ENCODE peak calls at places on chromosomes 7 and 10, in six cellular contexts. M, W, F, L, Q and O are unnamed samples.
A peak's percentile ranks its signal among the peaks of the same experiment; 100 is the strongest.

GRCh38 chr10:5551531-5552375 is 27.0 kb downstream of the CALML3 start:
- DNase-seq in Q (peak; percentile 81), F (peak; percentile 77), W (no peak), M (peak; percentile 14), L (no peak), O (no peak)

GRCh38 chr7:471191-471865 is 48.3 kb downstream of the PDGFA start:
- DNase-seq in Q (no peak), F (peak; percentile 49), W (no peak), L (no peak), M (peak; percentile 18), O (no peak)

GRCh38 chr7:40583653-40584424 is 449.0 kb downstream of the SUGCT start:
- DNase-seq in F (no peak), M (no peak), Q (no peak), W (peak; percentile 27), L (no peak), O (peak; percentile 61)

GRCh38 chr7:139572704-139573395 is 49.4 kb downstream of the CLEC2L start:
- DNase-seq in W (no peak), F (no peak), M (no peak), Q (no peak), L (no peak), O (no peak)

GRCh38 chr7:44073664-44074348 is 8.4 kb upstream of the PGAM2 start:
- DNase-seq in Q (peak; percentile 37), F (peak; percentile 92), L (peak; percentile 89), W (peak; percentile 77), M (peak; percentile 81), O (peak; percentile 67)

GRCh38 chr7:1209097-1209496 is 23.6 kb upstream of the UNCX start:
- DNase-seq in W (no peak), M (no peak), L (no peak), F (no peak), Q (no peak), O (no peak)

GRCh38 chr7:22564511-22565045 is 64.6 kb upstream of the STEAP1B start:
- DNase-seq in Q (no peak), W (peak; percentile 59), L (peak; percentile 93), F (no peak), M (peak; percentile 53), O (peak; percentile 85)

GRCh38 chr10:34567854-34568253 is 247.2 kb downstream of the PARD3 start:
- DNase-seq in M (no peak), Q (no peak), L (no peak), W (no peak), F (no peak), O (no peak)

GRCh38 chr10:61869772-61870520 is 31.6 kb upstream of the ARID5B start:
- DNase-seq in L (peak; percentile 51), W (peak; percentile 31), M (no peak), Q (no peak), F (no peak), O (peak; percentile 8)

GRCh38 chr7:108497082-108497725 is 28.7 kb downstream of the PNPLA8 start:
- DNase-seq in L (peak; percentile 59), Q (peak; percentile 14), W (peak; percentile 33), M (peak; percentile 29), F (no peak), O (peak; percentile 38)

GRCh38 chr7:112892263-112892662 is 102.1 kb upstream of the TMEM168 start:
- DNase-seq in W (peak; percentile 77), L (peak; percentile 27), F (no peak), Q (no peak), M (no peak), O (peak; percentile 64)

GRCh38 chr7:30222519-30223213 is 61.7 kb upstream of the ZNRF2 start:
- DNase-seq in M (no peak), W (no peak), F (no peak), L (no peak), Q (no peak), O (no peak)

GRCh38 chr7:7972927-7973594 is 4.5 kb downstream of the GLCCI1 start:
- DNase-seq in W (no peak), F (no peak), M (no peak), L (no peak), Q (no peak), O (no peak)

GRCh38 chr7:90511776-90512175 is 42.3 kb downstream of the PTTG1IP2 start:
- DNase-seq in M (no peak), Q (no peak), F (no peak), W (no peak), L (no peak), O (no peak)

GRCh38 chr10:119211625-119212441 is 4.5 kb downstream of the GRK5 start:
- DNase-seq in Q (no peak), L (peak; percentile 44), M (no peak), W (no peak), F (peak; percentile 35), O (peak; percentile 16)

GRCh38 chr7:151199196-151199874 is 11.0 kb downstream of the H2BK1 start:
- DNase-seq in M (no peak), W (no peak), F (no peak), Q (no peak), L (no peak), O (no peak)

GRCh38 chr10:18483787-18484186 is 167.6 kb downstream of the NSUN6 start:
- DNase-seq in F (no peak), Q (no peak), W (no peak), M (no peak), L (no peak), O (no peak)

GRCh38 chr10:14678637-14679036 is 96.1 kb downstream of the FAM107B start:
- DNase-seq in M (no peak), L (no peak), F (no peak), W (no peak), Q (no peak), O (no peak)

GRCh38 chr10:15898046-15898445 is 37.7 kb upstream of the MINDY3 start:
- DNase-seq in W (no peak), M (no peak), L (peak; percentile 36), F (no peak), Q (no peak), O (peak; percentile 22)

GRCh38 chr10:127496045-127496444 is 53.1 kb upstream of the NPS start:
- DNase-seq in Q (no peak), W (no peak), M (no peak), L (no peak), F (no peak), O (no peak)

GRCh38 chr7:67018940-67019339 is 22.3 kb downstream of the TYW1 start:
- DNase-seq in Q (no peak), F (no peak), L (peak; percentile 6), W (no peak), M (no peak), O (no peak)

GRCh38 chr7:30252885-30253795 is 31.3 kb upstream of the ZNRF2 start:
- DNase-seq in L (peak; percentile 16), M (peak; percentile 70), F (no peak), Q (no peak), W (peak; percentile 50), O (no peak)

GRCh38 chr7:37690206-37690605 is 6.6 kb downstream of the GPR141 start:
- DNase-seq in F (no peak), Q (no peak), W (no peak), M (no peak), L (no peak), O (no peak)

GRCh38 chr7:35647171-35647574 is 47.8 kb downstream of the HERPUD2 start:
- DNase-seq in F (no peak), L (peak; percentile 49), M (no peak), Q (no peak), W (no peak), O (no peak)

GRCh38 chr7:120441850-120442249 is 168.9 kb downstream of the KCND2 start:
- DNase-seq in W (no peak), F (no peak), Q (no peak), L (no peak), M (no peak), O (no peak)

GRCh38 chr10:31622993-31623392 is 304.0 kb downstream of the ZEB1 start:
- DNase-seq in M (no peak), L (no peak), Q (no peak), W (peak; percentile 99), F (no peak), O (peak; percentile 91)

GRCh38 chr7:98314469-98314868 is 33.0 kb downstream of the BRI3 start:
- DNase-seq in W (no peak), Q (no peak), M (no peak), L (peak; percentile 50), F (peak; percentile 63), O (no peak)

GRCh38 chr7:754531-755420 is 27.7 kb upstream of the PRKAR1B start:
- DNase-seq in L (no peak), M (no peak), W (no peak), F (peak; percentile 86), Q (no peak), O (no peak)